ENCODE peak calls at places on chromosomes 5 and 9, in eight cellular contexts. S is GM12865, O is choroid plexus epithelial cell, N is ascending aorta, R is AG04449, K is neural progenitor cell, T is brain microvascular endothelial cell, P is Calu3. E is an unnamed sample.

GRCh38 chr9:4946937-4947336 is 38.1 kb upstream of the JAK2 start:
- DNase-seq in T (no peak), O (no peak), N (no peak), S (no peak), K (no peak), P (no peak), R (no peak), E (no peak)

GRCh38 chr5:82356808-82357671 is 78.9 kb upstream of the RPS23 start:
- DNase-seq in S (peak), N (peak), O (peak), T (peak), P (peak), R (no peak), K (no peak), E (peak)

GRCh38 chr5:75672616-75673015 is 44.6 kb downstream of the POC5 start:
- DNase-seq in K (no peak), S (no peak), P (no peak), T (no peak), N (no peak), R (no peak), O (peak), E (peak)

GRCh38 chr5:137695651-137696428 is 40.0 kb downstream of the KLHL3 start:
- DNase-seq in K (no peak), P (no peak), R (no peak), N (no peak), O (no peak), T (no peak), S (no peak), E (no peak)

GRCh38 chr5:166166071-166166470 is 2125.4 kb upstream of the WWC1 start:
- DNase-seq in K (peak), N (no peak), O (no peak), T (no peak), P (no peak), S (no peak), R (no peak), E (no peak)

GRCh38 chr5:151745071-151745705 is 13.2 kb downstream of the ATOX1 start:
- DNase-seq in N (peak), R (no peak), K (no peak), T (peak), P (peak), O (peak), S (peak), E (peak)

GRCh38 chr9:116405321-116405720 is 251.7 kb downstream of the PAPPA start:
- DNase-seq in O (no peak), P (no peak), N (no peak), S (no peak), T (no peak), R (no peak), K (no peak), E (no peak)

GRCh38 chr9:113409883-113410206 is 630 bp downstream of the POLE3 start:
- DNase-seq in R (no peak), S (no peak), N (no peak), O (no peak), T (no peak), K (no peak), P (no peak), E (no peak)

GRCh38 chr5:141100243-141100805 is at the start of gene PCDHB3:
- DNase-seq in K (no peak), O (peak), N (no peak), T (no peak), R (no peak), P (peak), S (peak), E (peak)

GRCh38 chr9:38066167-38066906 is 2.7 kb downstream of the SHB start:
- DNase-seq in P (no peak), N (no peak), K (peak), T (no peak), R (no peak), S (peak), O (no peak), E (peak)

GRCh38 chr5:59923465-59923864 is 29.9 kb upstream of the PDE4D start:
- DNase-seq in P (peak), K (peak), O (peak), T (peak), S (no peak), N (no peak), R (no peak), E (no peak)

GRCh38 chr9:20402273-20402875 is 219.9 kb downstream of the MLLT3 start:
- DNase-seq in N (no peak), R (no peak), P (no peak), O (peak), K (no peak), T (peak), S (no peak), E (no peak)

GRCh38 chr9:111501005-111501562 is 16.9 kb upstream of the ECPAS start:
- DNase-seq in N (no peak), R (no peak), K (no peak), O (no peak), S (no peak), T (no peak), P (no peak), E (no peak)

GRCh38 chr5:54002779-54003178 is 307.6 kb downstream of the ARL15 start:
- DNase-seq in K (no peak), R (no peak), T (no peak), S (no peak), O (no peak), P (no peak), N (no peak), E (no peak)

GRCh38 chr5:122259995-122260394 is 52.0 kb upstream of the SNCAIP start:
- DNase-seq in T (peak), O (peak), N (no peak), K (no peak), S (no peak), P (peak), R (peak), E (peak)

GRCh38 chr5:3191585-3191984 is 404.0 kb upstream of the IRX1 start:
- DNase-seq in O (no peak), S (no peak), P (no peak), K (no peak), N (no peak), R (no peak), T (no peak), E (no peak)

GRCh38 chr5:133664422-133664821 is 52.1 kb upstream of the FSTL4 start:
- DNase-seq in K (no peak), T (peak), N (no peak), R (no peak), P (no peak), O (peak), S (no peak), E (peak)

GRCh38 chr5:168404366-168404765 is 81.9 kb upstream of the RARS1 start:
- DNase-seq in S (no peak), N (no peak), K (no peak), R (peak), T (peak), O (peak), P (no peak), E (peak)

GRCh38 chr5:31186672-31187267 is 6.7 kb upstream of the CDH6 start:
- DNase-seq in R (no peak), S (peak), N (no peak), P (no peak), K (peak), T (peak), O (peak), E (peak)

GRCh38 chr5:179768326-179769085 is 25.3 kb upstream of the LTC4S start:
- DNase-seq in O (no peak), R (no peak), P (no peak), N (no peak), K (peak), T (no peak), S (no peak), E (no peak)

GRCh38 chr9:131625848-131626670 is 80.7 kb downstream of the PRRT1B start:
- DNase-seq in T (no peak), K (no peak), S (no peak), P (no peak), R (no peak), N (no peak), O (no peak), E (no peak)

GRCh38 chr5:83487155-83487554 is 15.6 kb downstream of the VCAN start:
- DNase-seq in P (no peak), N (no peak), K (no peak), O (no peak), T (no peak), R (no peak), S (no peak), E (no peak)

GRCh38 chr9:34984049-34984448 is 5.5 kb upstream of the DNAJB5 start:
- DNase-seq in P (no peak), N (no peak), O (peak), R (no peak), S (peak), T (no peak), K (peak), E (peak)

GRCh38 chr5:149702953-149703646 is 27.0 kb upstream of the PPARGC1B start:
- DNase-seq in O (no peak), R (no peak), T (no peak), N (no peak), P (no peak), S (no peak), K (no peak), E (no peak)

GRCh38 chr9:131814714-131815113 is 74.8 kb upstream of the RAPGEF1 start:
- DNase-seq in R (no peak), T (no peak), P (no peak), S (no peak), N (no peak), K (no peak), O (no peak), E (no peak)

GRCh38 chr9:89022902-89023301 is 31.6 kb downstream of the S1PR3 start:
- DNase-seq in N (no peak), O (peak), T (peak), K (no peak), P (no peak), R (no peak), S (no peak), E (no peak)

GRCh38 chr5:10364186-10364689 is 10.7 kb downstream of the MARCHF6 start:
- DNase-seq in N (no peak), K (no peak), O (no peak), S (peak), P (peak), T (no peak), R (no peak), E (peak)

GRCh38 chr5:24633705-24634325 is 11.0 kb downstream of the CDH10 start:
- DNase-seq in K (peak), T (peak), R (no peak), P (peak), N (no peak), O (peak), S (peak), E (peak)

GRCh38 chr5:123681061-123681460 is 169.1 kb downstream of the CSNK1G3 start:
- DNase-seq in S (no peak), O (no peak), T (no peak), N (no peak), P (no peak), K (no peak), R (no peak), E (no peak)

GRCh38 chr9:93827545-93828330 is 127.4 kb downstream of the BARX1 start:
- DNase-seq in R (no peak), N (peak), O (peak), S (peak), K (peak), P (peak), T (peak), E (peak)

GRCh38 chr9:115292584-115293271 is 174.8 kb upstream of the TNC start:
- DNase-seq in S (no peak), K (peak), O (no peak), R (no peak), T (no peak), P (no peak), N (no peak), E (no peak)

GRCh38 chr9:73179594-73179993 is 27.9 kb downstream of the ANXA1 start:
- DNase-seq in R (no peak), K (peak), O (peak), P (peak), S (no peak), N (no peak), T (no peak), E (peak)

GRCh38 chr5:115460476-115460875 is 84.1 kb downstream of the FEM1C start:
- DNase-seq in K (no peak), N (no peak), P (peak), T (peak), O (peak), S (peak), R (no peak), E (peak)

GRCh38 chr5:116814656-116815055 is 240.0 kb upstream of the SEMA6A start:
- DNase-seq in N (no peak), R (no peak), O (no peak), T (no peak), S (no peak), K (no peak), P (peak), E (no peak)

DNA sequence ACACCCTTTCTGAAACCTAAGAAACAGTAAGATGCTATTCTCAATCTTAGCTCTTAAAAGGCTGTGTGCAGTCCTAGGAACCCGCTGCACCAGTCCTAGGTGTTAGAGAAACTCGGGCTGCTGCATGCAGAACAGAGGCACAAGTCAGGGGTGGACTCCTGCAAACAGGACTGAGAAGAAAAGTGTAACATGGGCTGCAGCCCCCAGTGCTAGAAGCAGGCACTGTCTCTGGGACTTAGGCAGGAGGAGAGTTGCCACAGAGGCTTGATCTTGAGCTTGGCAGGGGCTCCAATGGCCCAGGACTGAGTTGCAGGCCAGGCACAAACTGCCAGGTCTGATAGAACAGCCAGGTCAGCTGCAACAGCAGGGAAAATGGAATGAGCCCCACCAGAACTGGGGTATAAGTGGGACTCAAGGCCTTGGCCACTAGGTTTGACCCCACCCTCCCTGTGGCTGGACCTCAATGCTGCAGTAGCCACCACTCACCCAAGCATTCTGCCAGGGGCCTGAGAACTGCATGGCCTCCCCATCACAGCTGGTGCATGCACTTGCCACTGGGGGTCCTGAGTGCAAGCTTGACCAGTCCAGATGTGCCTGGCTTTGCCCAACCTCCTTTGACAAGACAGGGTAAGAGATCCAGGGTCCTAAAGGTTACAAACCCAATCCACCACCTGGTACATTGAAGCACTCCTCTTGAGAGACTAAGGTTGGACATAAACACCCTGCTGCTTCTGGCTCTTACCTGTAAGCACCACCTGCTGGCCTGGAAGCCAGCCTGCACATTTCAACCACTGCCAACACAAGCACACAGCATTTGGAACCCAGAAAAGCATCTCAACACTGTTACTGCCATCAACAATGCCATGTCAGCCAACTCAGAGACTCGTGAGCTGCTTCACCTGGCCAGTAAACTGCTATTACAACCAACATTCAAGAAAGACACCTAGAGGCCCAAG is 103.3 kb downstream of the FBXL17 start:
- DNase-seq in R (no peak), P (no peak), T (no peak), O (no peak), S (peak), K (peak), N (no peak), E (no peak)
- TF ChIP-seq CTCF in R (no peak), P (no peak), T (no peak), O (no peak), S (no peak), K (peak), N (no peak), E (no peak)

DNA sequence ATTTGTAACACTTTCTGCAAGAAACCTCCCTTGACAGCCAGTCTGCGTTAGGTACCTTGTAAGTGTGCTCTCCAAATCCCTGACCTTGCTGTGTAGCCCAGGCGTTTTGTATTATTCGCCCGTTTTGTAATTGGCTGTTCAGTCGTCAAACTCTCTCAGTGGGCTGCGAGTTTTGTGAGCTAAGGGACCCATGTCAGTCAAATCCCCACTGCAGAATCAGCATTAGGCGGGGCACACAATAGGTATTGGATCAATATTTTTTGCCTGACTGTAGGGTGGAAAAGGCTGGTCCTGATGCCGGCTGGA is 665 bp downstream of the DNAJC18 start:
- DNase-seq in R (no peak), S (no peak), K (peak), P (no peak), N (no peak), T (no peak), O (no peak), E (no peak)
- TF ChIP-seq CTCF in R (no peak), S (no peak), K (no peak), P (no peak), N (no peak), T (no peak), O (no peak), E (no peak)

GRCh38 chr9:137169764-137170460 is at the start of gene LRRC26:
- DNase-seq in O (no peak), S (no peak), R (no peak), T (no peak), N (no peak), K (no peak), P (no peak), E (no peak)

GRCh38 chr9:137168575-137168906 is 1.3 kb downstream of the LRRC26 start:
- DNase-seq in N (no peak), R (no peak), K (peak), S (peak), T (no peak), O (no peak), P (no peak), E (no peak)

GRCh38 chr9:137170486-137171148 is 766 bp upstream of the LRRC26 start:
- DNase-seq in S (peak), P (no peak), K (no peak), O (no peak), N (no peak), R (no peak), T (no peak), E (no peak)

GRCh38 chr9:137167752-137168574 is 1.9 kb downstream of the LRRC26 start:
- DNase-seq in N (no peak), K (peak), T (no peak), P (no peak), O (no peak), S (peak), R (no peak), E (no peak)

DNA sequence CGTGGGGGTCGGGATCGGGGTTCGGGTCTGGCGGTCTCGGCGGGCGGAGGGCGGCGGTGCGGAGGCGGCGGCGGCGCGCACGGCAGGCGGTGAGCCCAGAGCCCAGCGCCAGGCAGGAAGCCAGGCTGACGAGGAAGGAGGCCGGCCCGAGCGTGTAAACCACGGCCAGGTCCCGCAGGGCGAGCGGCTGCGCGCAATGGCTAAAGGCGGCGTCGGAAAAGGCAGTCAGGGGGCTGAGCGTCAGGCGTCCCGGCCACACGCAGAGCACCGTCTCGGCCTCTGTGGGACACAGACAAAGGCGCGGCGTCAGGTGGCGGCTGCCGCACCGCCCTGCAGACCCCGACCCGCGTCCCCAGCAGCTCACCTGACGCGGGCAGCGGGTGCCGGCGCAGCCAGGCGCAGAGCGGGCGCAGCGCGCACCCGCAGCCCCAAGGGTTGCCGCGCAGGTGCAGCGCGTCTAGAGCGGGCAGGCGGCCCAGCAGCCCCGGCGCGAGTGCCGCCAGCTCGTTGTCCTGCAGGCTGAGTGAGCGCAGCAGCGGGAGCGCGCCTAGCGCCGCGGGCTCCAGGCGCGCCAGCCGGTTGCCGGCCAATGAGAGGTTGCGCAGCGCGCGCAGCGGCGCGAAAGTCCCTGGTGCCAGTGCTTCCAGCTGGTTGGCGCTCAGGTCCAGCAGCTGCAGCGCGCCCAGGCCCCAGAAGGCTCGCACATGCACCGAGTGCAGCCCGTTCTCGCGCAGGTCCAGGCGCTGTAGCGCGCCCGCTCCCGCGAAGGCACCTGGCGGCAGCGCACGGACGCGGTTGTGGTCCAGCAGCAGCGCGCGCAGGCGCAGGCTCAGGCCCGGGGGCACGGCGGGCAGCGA is 716 bp downstream of the LRRC26 start:
- DNase-seq in T (peak), R (no peak), N (no peak), K (peak), P (peak), S (peak), O (peak), E (peak)
- TF ChIP-seq CTCF in T (no peak), R (no peak), N (no peak), K (peak), P (no peak), S (no peak), O (no peak), E (no peak)

GRCh38 chr9:98057095-98057799 is 715 bp downstream of the NANS start:
- DNase-seq in S (no peak), P (no peak), O (peak), K (peak), R (no peak), N (no peak), T (no peak), E (peak)

GRCh38 chr9:98062161-98062560 is 5.6 kb downstream of the NANS start:
- DNase-seq in N (no peak), T (no peak), S (no peak), P (no peak), K (no peak), O (no peak), R (no peak), E (no peak)

GRCh38 chr9:98054376-98054951 is 2.1 kb upstream of the NANS start:
- DNase-seq in K (no peak), P (no peak), N (peak), R (no peak), O (no peak), S (peak), T (no peak), E (no peak)

GRCh38 chr9:98056403-98057094 is at the start of gene NANS:
- DNase-seq in O (peak), T (peak), K (peak), S (peak), N (peak), P (peak), R (peak), E (peak)
- TF ChIP-seq CTCF in O (peak), T (peak), K (no peak), S (no peak), N (no peak), P (no peak), R (peak), E (no peak)

DNA sequence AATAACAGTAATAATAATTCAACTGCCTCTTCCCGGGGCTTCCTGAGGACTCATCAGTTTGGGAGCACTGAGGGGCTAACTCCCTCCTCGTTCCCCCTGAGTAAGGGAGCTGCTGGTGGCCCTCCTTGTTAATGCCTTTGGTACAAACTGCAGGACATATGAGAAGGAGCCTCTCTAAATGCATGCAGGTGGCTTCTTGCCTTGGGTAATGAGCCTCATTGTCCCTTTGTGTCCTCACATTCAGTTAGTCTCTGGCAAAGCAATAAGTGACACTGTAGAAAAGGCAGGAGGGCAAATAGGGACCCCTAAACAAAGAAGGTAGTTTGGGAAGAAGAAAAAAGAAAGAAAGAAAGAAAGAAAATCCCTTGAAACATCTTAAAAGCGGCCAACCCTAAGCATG is 95.4 kb upstream of the ERCC6L2 start:
- DNase-seq in P (no peak), K (peak), N (no peak), S (no peak), O (no peak), R (no peak), T (no peak), E (no peak)
- TF ChIP-seq CTCF in P (no peak), K (no peak), N (no peak), S (no peak), O (no peak), R (no peak), T (no peak), E (no peak)

GRCh38 chr9:14652729-14653377 is 40.4 kb downstream of the ZDHHC21 start:
- DNase-seq in N (no peak), P (no peak), K (peak), T (no peak), O (peak), R (no peak), S (no peak), E (peak)
- TF ChIP-seq CTCF in N (no peak), P (peak), K (peak), T (peak), O (peak), R (peak), S (peak), E (peak)